ENCODE peak calls at places on chromosomes 4 and X, in ten cellular contexts. K is renal cortical epithelial cell; P is fibroblast of lung; Y is colonic mucosa; B is NCI-H1930; X is bronchial epithelial cell; D is activated CD8-positive, alpha-beta memory T cell treated with anti-CD3 and anti-CD28 coated beads for 1 hour; L is tibial nerve; N is Karpas-422; R is left ventricle myocardium inferior. Z is an unnamed sample.

GRCh38 chrX:55159556-55159955 is 60.6 kb upstream of the PAGE5 start:
- DNase-seq in K (peak), P (no peak), Y (no peak), B (no peak), X (no peak), D (no peak), L (no peak), N (no peak), R (no peak), Z (no peak)

GRCh38 chr4:146192060-146192459 is 16.5 kb downstream of the LSM6 start:
- DNase-seq in K (no peak), P (no peak), Y (peak), B (no peak), X (no peak), D (no peak), L (no peak), N (no peak), R (peak), Z (no peak)

GRCh38 chr4:10108391-10108790 is 8.2 kb downstream of the WDR1 start:
- DNase-seq in K (no peak), P (no peak), Y (no peak), B (no peak), X (no peak), D (no peak), L (no peak), N (no peak), R (no peak), Z (no peak)

GRCh38 chrX:99654188-99654587 is 755.9 kb downstream of the PCDH19 start:
- DNase-seq in K (no peak), P (no peak), Y (no peak), B (no peak), X (no peak), D (no peak), L (no peak), N (no peak), R (no peak), Z (no peak)

GRCh38 chrX:17774053-17774452 is 36.8 kb downstream of the SCML1 start:
- DNase-seq in K (no peak), P (no peak), Y (no peak), B (no peak), X (no peak), D (no peak), L (no peak), N (no peak), R (no peak), Z (no peak)

GRCh38 chrX:70025464-70025863 is 24.3 kb downstream of the AWAT2 start:
- DNase-seq in K (no peak), P (peak), Y (no peak), B (no peak), X (no peak), D (no peak), L (no peak), N (no peak), R (no peak), Z (no peak)

GRCh38 chr4:145709336-145709735 is 29.4 kb downstream of the C4orf51 start:
- DNase-seq in K (no peak), P (no peak), Y (no peak), B (no peak), X (no peak), D (no peak), L (no peak), N (no peak), R (no peak), Z (no peak)

GRCh38 chr4:1613099-1613495 is 71.0 kb downstream of the FAM53A start:
- DNase-seq in K (no peak), P (no peak), Y (no peak), B (no peak), X (no peak), D (no peak), L (no peak), N (no peak), R (no peak), Z (no peak)

GRCh38 chr4:89216866-89217265 is 90.7 kb downstream of the GPRIN3 start:
- DNase-seq in K (no peak), P (no peak), Y (no peak), B (no peak), X (no peak), D (no peak), L (no peak), N (no peak), R (no peak), Z (no peak)

GRCh38 chr4:180942367-180942916 is 1300.8 kb upstream of the TENM3 start:
- DNase-seq in K (no peak), P (no peak), Y (no peak), B (no peak), X (no peak), D (no peak), L (no peak), N (no peak), R (no peak), Z (no peak)

GRCh38 chr4:39621582-39621981 is 17.1 kb downstream of the SMIM14 start:
- DNase-seq in K (peak), P (peak), Y (peak), B (no peak), X (peak), D (no peak), L (no peak), N (no peak), R (no peak), Z (no peak)

GRCh38 chrX:3609800-3610199 is 103.6 kb downstream of the PRKX start:
- DNase-seq in K (peak), P (peak), Y (no peak), B (no peak), X (peak), D (no peak), L (no peak), N (no peak), R (no peak), Z (no peak)

GRCh38 chr4:153344131-153345010 is at the start of gene MND1:
- DNase-seq in K (peak), P (peak), Y (peak), B (peak), X (peak), D (peak), L (peak), N (peak), R (peak), Z (peak)

GRCh38 chrX:16807976-16808542 is 21.8 kb downstream of the TXLNG start:
- DNase-seq in K (peak), P (peak), Y (peak), B (no peak), X (peak), D (no peak), L (no peak), N (no peak), R (no peak), Z (no peak)

GRCh38 chr4:7854697-7855370 is 84.8 kb downstream of the AFAP1 start:
- DNase-seq in K (no peak), P (peak), Y (no peak), B (no peak), X (peak), D (peak), L (no peak), N (no peak), R (no peak), Z (peak)

GRCh38 chr4:85496146-85496849 is 21.3 kb downstream of the ARHGAP24 start:
- DNase-seq in K (no peak), P (peak), Y (no peak), B (no peak), X (peak), D (no peak), L (no peak), N (no peak), R (no peak), Z (no peak)

GRCh38 chrX:56994375-56995270 is 718 bp downstream of the SPIN3 start:
- DNase-seq in K (peak), P (peak), Y (no peak), B (no peak), X (no peak), D (no peak), L (no peak), N (no peak), R (peak), Z (no peak)

GRCh38 chr4:168221298-168221697 is 97.3 kb downstream of the DDX60 start:
- DNase-seq in K (peak), P (peak), Y (no peak), B (no peak), X (peak), D (no peak), L (no peak), N (no peak), R (no peak), Z (no peak)

GRCh38 chrX:39627257-39627656 is 470.5 kb downstream of the BCOR start:
- DNase-seq in K (no peak), P (no peak), Y (no peak), B (no peak), X (no peak), D (no peak), L (no peak), N (no peak), R (peak), Z (no peak)

GRCh38 chr4:118682928-118683327 is 2.3 kb upstream of the METTL14 start:
- DNase-seq in K (peak), P (peak), Y (no peak), B (no peak), X (peak), D (no peak), L (no peak), N (peak), R (no peak), Z (no peak)

Z was measured in T-helper 1 cell.